ENCODE peak calls at places on chromosomes 5 and 9, in nine cellular contexts. D is endodermal cell; J is LHCN-M2; C is astrocyte; R is stimulated activated naive CD8-positive, alpha-beta T cell treated with anti-CD3 and anti-CD28 coated beads, Interleukin-15, amount 100 ng/mL, for 72 hours; F is CD4-positive, alpha-beta memory T cell; V is ELR; U is stimulated activated CD8-positive, alpha-beta memory T cell treated with anti-CD3 and anti-CD28 coated beads, Interleukin-4, amount 100 ng/mL, for 24 hours; Z is HFFc6. M is an unnamed sample.

GRCh38 chr5:140403613-140404012 is 2.0 kb downstream of the ANKHD1 start:
- DNase-seq in D (no peak), J (no peak), C (no peak), R (no peak), F (no peak), V (no peak), U (no peak), Z (no peak), M (no peak)

GRCh38 chr5:41196197-41196596 is 17.1 kb downstream of the C6 start:
- DNase-seq in D (no peak), J (peak), C (no peak), R (no peak), F (no peak), V (no peak), U (no peak), Z (no peak), M (no peak)

GRCh38 chr9:121721770-121722169 is 70.3 kb downstream of the DAB2IP start:
- DNase-seq in D (no peak), J (no peak), C (no peak), R (no peak), F (no peak), V (no peak), U (no peak), Z (no peak), M (no peak)

GRCh38 chr9:38421498-38422211 is 2.6 kb downstream of the IGFBPL1 start:
- DNase-seq in D (peak), J (peak), C (no peak), R (no peak), F (no peak), V (no peak), U (no peak), Z (no peak), M (peak)

GRCh38 chr5:42491699-42492098 is 68.5 kb downstream of the GHR start:
- DNase-seq in D (peak), J (no peak), C (peak), R (no peak), F (no peak), V (no peak), U (no peak), Z (no peak), M (peak)

GRCh38 chr5:164600166-164600715 is 1094.8 kb downstream of the MAT2B start:
- DNase-seq in D (no peak), J (no peak), C (peak), R (no peak), F (no peak), V (peak), U (no peak), Z (no peak), M (no peak)

GRCh38 chr5:136094913-136095641 is 37.6 kb upstream of the SMAD5 start:
- DNase-seq in D (peak), J (no peak), C (no peak), R (no peak), F (no peak), V (no peak), U (no peak), Z (no peak), M (no peak)

GRCh38 chr5:81022688-81023084 is 62.5 kb downstream of the RASGRF2 start:
- DNase-seq in D (no peak), J (no peak), C (no peak), R (no peak), F (no peak), V (no peak), U (no peak), Z (no peak), M (peak)

GRCh38 chr9:71793386-71794105 is 25.2 kb upstream of the CEMIP2 start:
- DNase-seq in D (peak), J (peak), C (peak), R (no peak), F (no peak), V (peak), U (no peak), Z (peak), M (peak)

GRCh38 chr9:91034976-91035824 is 233.6 kb downstream of the SYK start:
- DNase-seq in D (no peak), J (no peak), C (no peak), R (no peak), F (no peak), V (no peak), U (no peak), Z (no peak), M (no peak)

GRCh38 chr9:15813076-15813475 is 260.2 kb downstream of the CCDC171 start:
- DNase-seq in D (no peak), J (no peak), C (no peak), R (no peak), F (no peak), V (no peak), U (no peak), Z (no peak), M (no peak)

GRCh38 chr5:153147891-153148623 is 342.4 kb upstream of the GRIA1 start:
- DNase-seq in D (peak), J (peak), C (peak), R (no peak), F (no peak), V (peak), U (no peak), Z (peak), M (peak)

GRCh38 chr5:107653685-107654084 is 17.1 kb downstream of the EFNA5 start:
- DNase-seq in D (no peak), J (no peak), C (no peak), R (no peak), F (no peak), V (no peak), U (no peak), Z (no peak), M (no peak)